ENCODE peak calls at places on chromosomes 12 and 14, in ten cellular contexts. One of them, this sample, is unnamed.
A peak's percentile ranks its signal among the peaks of the same experiment; 100 is the strongest.

GRCh38 chr12:1836854-1837411 is 16.6 kb downstream of the LRTM2 start:
- DNase-seq in tibial artery: no peak
- DNase-seq in cardiac muscle cell: no peak
- DNase-seq in brain microvascular endothelial cell: no peak
- DNase-seq in dorsolateral prefrontal cortex: peak; percentile 82
- DNase-seq in esophagus squamous epithelium: no peak
- DNase-seq in GM12878: no peak
- DNase-seq in uterus: no peak
- DNase-seq in thyroid gland: peak; percentile 54
- DNase-seq in stomach: no peak
- DNase-seq in this sample: peak; percentile 42

GRCh38 chr12:107436836-107437235 is 248.8 kb upstream of the PWP1 start:
- DNase-seq in stomach: no peak
- DNase-seq in GM12878: no peak
- DNase-seq in tibial artery: no peak
- DNase-seq in brain microvascular endothelial cell: no peak
- DNase-seq in cardiac muscle cell: no peak
- DNase-seq in esophagus squamous epithelium: no peak
- DNase-seq in thyroid gland: peak; percentile 68
- DNase-seq in dorsolateral prefrontal cortex: no peak
- DNase-seq in uterus: no peak
- DNase-seq in this sample: no peak

GRCh38 chr14:57549765-57550420 is 56.2 kb upstream of the CCDC198 start:
- DNase-seq in cardiac muscle cell: peak; percentile 15
- DNase-seq in dorsolateral prefrontal cortex: no peak
- DNase-seq in stomach: no peak
- DNase-seq in GM12878: no peak
- DNase-seq in esophagus squamous epithelium: no peak
- DNase-seq in uterus: no peak
- DNase-seq in tibial artery: no peak
- DNase-seq in thyroid gland: no peak
- DNase-seq in brain microvascular endothelial cell: no peak
- DNase-seq in this sample: no peak

GRCh38 chr12:52087961-52088820 is 8.7 kb downstream of the SMIM41 start:
- DNase-seq in thyroid gland: no peak
- DNase-seq in dorsolateral prefrontal cortex: no peak
- DNase-seq in cardiac muscle cell: no peak
- DNase-seq in uterus: no peak
- DNase-seq in brain microvascular endothelial cell: no peak
- DNase-seq in GM12878: no peak
- DNase-seq in esophagus squamous epithelium: no peak
- DNase-seq in tibial artery: no peak
- DNase-seq in stomach: no peak
- DNase-seq in this sample: peak; percentile 45

GRCh38 chr12:46959484-46959883 is 119.9 kb upstream of the PCED1B start:
- DNase-seq in thyroid gland: no peak
- DNase-seq in GM12878: no peak
- DNase-seq in esophagus squamous epithelium: no peak
- DNase-seq in brain microvascular endothelial cell: peak; percentile 86
- DNase-seq in tibial artery: no peak
- DNase-seq in uterus: no peak
- DNase-seq in cardiac muscle cell: no peak
- DNase-seq in dorsolateral prefrontal cortex: no peak
- DNase-seq in stomach: no peak
- DNase-seq in this sample: peak; percentile 73

GRCh38 chr14:35878272-35879140 is 52.4 kb downstream of the BRMS1L start:
- DNase-seq in dorsolateral prefrontal cortex: no peak
- DNase-seq in stomach: peak; percentile 34
- DNase-seq in brain microvascular endothelial cell: peak; percentile 90
- DNase-seq in uterus: peak; percentile 49
- DNase-seq in tibial artery: no peak
- DNase-seq in thyroid gland: no peak
- DNase-seq in GM12878: no peak
- DNase-seq in esophagus squamous epithelium: no peak
- DNase-seq in cardiac muscle cell: no peak
- DNase-seq in this sample: peak; percentile 84

GRCh38 chr12:53495903-53496751 is 3.1 kb downstream of the MAP3K12 start:
- DNase-seq in thyroid gland: peak; percentile 73
- DNase-seq in tibial artery: peak; percentile 72
- DNase-seq in uterus: peak; percentile 82
- DNase-seq in GM12878: peak; percentile 28
- DNase-seq in stomach: no peak
- DNase-seq in brain microvascular endothelial cell: peak; percentile 34
- DNase-seq in esophagus squamous epithelium: no peak
- DNase-seq in dorsolateral prefrontal cortex: no peak
- DNase-seq in cardiac muscle cell: peak; percentile 85
- DNase-seq in this sample: peak; percentile 78

GRCh38 chr12:72434989-72435388 is 162.8 kb downstream of the TRHDE start:
- DNase-seq in esophagus squamous epithelium: no peak
- DNase-seq in stomach: no peak
- DNase-seq in dorsolateral prefrontal cortex: no peak
- DNase-seq in tibial artery: no peak
- DNase-seq in GM12878: no peak
- DNase-seq in brain microvascular endothelial cell: no peak
- DNase-seq in uterus: no peak
- DNase-seq in thyroid gland: no peak
- DNase-seq in cardiac muscle cell: no peak
- DNase-seq in this sample: no peak

GRCh38 chr14:61616524-61617185 is 78.7 kb upstream of the HIF1A start:
- DNase-seq in brain microvascular endothelial cell: peak; percentile 56
- DNase-seq in esophagus squamous epithelium: no peak
- DNase-seq in stomach: no peak
- DNase-seq in dorsolateral prefrontal cortex: no peak
- DNase-seq in uterus: no peak
- DNase-seq in tibial artery: no peak
- DNase-seq in thyroid gland: no peak
- DNase-seq in cardiac muscle cell: no peak
- DNase-seq in GM12878: no peak
- DNase-seq in this sample: no peak

GRCh38 chr12:76003263-76003640 is 28.3 kb downstream of the PHLDA1 start:
- DNase-seq in GM12878: no peak
- DNase-seq in tibial artery: no peak
- DNase-seq in brain microvascular endothelial cell: no peak
- DNase-seq in dorsolateral prefrontal cortex: no peak
- DNase-seq in thyroid gland: no peak
- DNase-seq in esophagus squamous epithelium: no peak
- DNase-seq in cardiac muscle cell: no peak
- DNase-seq in stomach: no peak
- DNase-seq in uterus: no peak
- DNase-seq in this sample: no peak

GRCh38 chr14:94836849-94837248 is 66.9 kb upstream of the GSC start:
- DNase-seq in esophagus squamous epithelium: no peak
- DNase-seq in GM12878: no peak
- DNase-seq in tibial artery: no peak
- DNase-seq in thyroid gland: no peak
- DNase-seq in dorsolateral prefrontal cortex: no peak
- DNase-seq in cardiac muscle cell: no peak
- DNase-seq in brain microvascular endothelial cell: no peak
- DNase-seq in stomach: no peak
- DNase-seq in uterus: no peak
- DNase-seq in this sample: no peak

GRCh38 chr12:80269953-80270552 is 170.7 kb downstream of the OTOGL start:
- DNase-seq in uterus: no peak
- DNase-seq in tibial artery: no peak
- DNase-seq in esophagus squamous epithelium: no peak
- DNase-seq in cardiac muscle cell: peak; percentile 74
- DNase-seq in brain microvascular endothelial cell: peak; percentile 41
- DNase-seq in thyroid gland: no peak
- DNase-seq in dorsolateral prefrontal cortex: no peak
- DNase-seq in GM12878: no peak
- DNase-seq in stomach: no peak
- DNase-seq in this sample: no peak
- H3K4me3 ChIP-seq in uterus: no peak overlapping the region
- H3K4me3 ChIP-seq in tibial artery: no peak overlapping the region
- H3K4me3 ChIP-seq in esophagus squamous epithelium: no peak overlapping the region
- H3K4me3 ChIP-seq in cardiac muscle cell: no peak overlapping the region
- H3K4me3 ChIP-seq in brain microvascular endothelial cell: no peak overlapping the region
- H3K4me3 ChIP-seq in thyroid gland: no peak overlapping the region
- H3K4me3 ChIP-seq in dorsolateral prefrontal cortex: no peak overlapping the region
- H3K4me3 ChIP-seq in GM12878: no peak overlapping the region
- H3K4me3 ChIP-seq in stomach: no peak overlapping the region
- H3K4me3 ChIP-seq in this sample: no peak overlapping the region

GRCh38 chr14:70731447-70732239 is 77.7 kb downstream of the MAP3K9 start:
- DNase-seq in GM12878: no peak
- DNase-seq in dorsolateral prefrontal cortex: no peak
- DNase-seq in thyroid gland: no peak
- DNase-seq in brain microvascular endothelial cell: no peak
- DNase-seq in cardiac muscle cell: no peak
- DNase-seq in esophagus squamous epithelium: no peak
- DNase-seq in uterus: no peak
- DNase-seq in tibial artery: no peak
- DNase-seq in stomach: no peak
- DNase-seq in this sample: no peak

GRCh38 chr14:70735043-70735442 is 74.3 kb downstream of the MAP3K9 start:
- DNase-seq in uterus: no peak
- DNase-seq in tibial artery: no peak
- DNase-seq in stomach: no peak
- DNase-seq in cardiac muscle cell: peak; percentile 79
- DNase-seq in thyroid gland: no peak
- DNase-seq in brain microvascular endothelial cell: no peak
- DNase-seq in dorsolateral prefrontal cortex: no peak
- DNase-seq in GM12878: no peak
- DNase-seq in esophagus squamous epithelium: no peak
- DNase-seq in this sample: no peak

GRCh38 chr14:70724944-70725343 is 83.2 kb downstream of the TTC9 start:
- DNase-seq in stomach: no peak
- DNase-seq in brain microvascular endothelial cell: no peak
- DNase-seq in cardiac muscle cell: no peak
- DNase-seq in dorsolateral prefrontal cortex: no peak
- DNase-seq in tibial artery: no peak
- DNase-seq in thyroid gland: no peak
- DNase-seq in GM12878: no peak
- DNase-seq in esophagus squamous epithelium: no peak
- DNase-seq in uterus: no peak
- DNase-seq in this sample: peak; percentile 11

GRCh38 chr14:70726651-70727375 is 82.5 kb downstream of the MAP3K9 start:
- DNase-seq in dorsolateral prefrontal cortex: no peak
- DNase-seq in GM12878: no peak
- DNase-seq in esophagus squamous epithelium: no peak
- DNase-seq in uterus: no peak
- DNase-seq in cardiac muscle cell: no peak
- DNase-seq in stomach: no peak
- DNase-seq in brain microvascular endothelial cell: no peak
- DNase-seq in tibial artery: no peak
- DNase-seq in thyroid gland: no peak
- DNase-seq in this sample: peak; percentile 65

DNA sequence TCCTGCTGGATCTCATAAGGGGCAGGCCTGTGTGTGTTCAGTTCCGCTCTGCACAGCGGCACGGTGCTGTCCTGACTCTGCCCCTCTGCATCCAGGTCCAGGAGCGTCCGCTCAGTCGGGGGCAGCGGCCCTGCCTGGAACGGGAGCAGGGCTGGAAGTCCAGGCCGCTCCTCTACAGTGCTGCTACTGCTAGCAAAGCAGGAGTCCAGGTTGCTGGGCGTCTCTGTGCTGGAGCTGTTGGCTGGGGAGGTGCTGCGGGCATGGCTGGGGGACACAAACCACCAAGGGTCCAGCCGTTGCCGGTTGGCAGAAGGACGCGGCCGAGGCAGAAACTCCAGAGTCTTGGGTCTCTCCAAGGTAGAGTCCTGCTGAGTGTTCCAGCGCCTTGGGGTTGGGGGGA is 78.9 kb downstream of the MAP3K9 start:
- DNase-seq in brain microvascular endothelial cell: no peak
- DNase-seq in stomach: no peak
- DNase-seq in thyroid gland: no peak
- DNase-seq in esophagus squamous epithelium: no peak
- DNase-seq in tibial artery: no peak
- DNase-seq in dorsolateral prefrontal cortex: no peak
- DNase-seq in uterus: no peak
- DNase-seq in GM12878: no peak
- DNase-seq in cardiac muscle cell: no peak
- DNase-seq in this sample: no peak
- H3K27ac ChIP-seq in brain microvascular endothelial cell: no peak overlapping the region
- H3K27ac ChIP-seq in stomach: no peak overlapping the region
- H3K27ac ChIP-seq in thyroid gland: no peak overlapping the region
- H3K27ac ChIP-seq in esophagus squamous epithelium: peak overlapping the region; percentile 25
- H3K27ac ChIP-seq in tibial artery: no peak overlapping the region
- H3K27ac ChIP-seq in dorsolateral prefrontal cortex: no peak overlapping the region
- H3K27ac ChIP-seq in uterus: no peak overlapping the region
- H3K27ac ChIP-seq in GM12878: no peak overlapping the region
- H3K27ac ChIP-seq in cardiac muscle cell: no peak overlapping the region
- H3K27ac ChIP-seq in this sample: no peak overlapping the region

DNA sequence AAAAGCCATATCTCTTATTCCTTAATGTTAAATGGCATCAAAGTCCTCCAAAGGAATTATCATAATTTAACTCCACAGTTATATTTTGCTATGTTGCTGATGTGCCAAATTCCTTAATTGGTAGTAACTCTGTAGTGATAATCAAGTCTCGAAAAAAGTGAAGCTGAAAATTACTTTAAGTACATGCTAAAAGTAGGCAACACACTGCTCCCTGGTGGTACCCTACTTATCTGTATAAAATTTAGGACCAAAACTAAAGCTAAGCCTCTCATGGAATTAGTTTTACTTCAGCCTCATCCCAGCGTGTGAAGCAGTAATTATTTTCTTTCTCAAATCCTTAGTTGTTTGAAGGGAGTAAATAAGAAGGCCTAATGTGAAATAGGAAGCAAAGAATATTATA is 132.8 kb downstream of the TTLL5 start:
- DNase-seq in thyroid gland: no peak
- DNase-seq in brain microvascular endothelial cell: no peak
- DNase-seq in tibial artery: no peak
- DNase-seq in GM12878: no peak
- DNase-seq in stomach: no peak
- DNase-seq in dorsolateral prefrontal cortex: no peak
- DNase-seq in cardiac muscle cell: no peak
- DNase-seq in esophagus squamous epithelium: no peak
- DNase-seq in uterus: no peak
- DNase-seq in this sample: no peak
- TF ChIP-seq CTCF in thyroid gland: no peak
- TF ChIP-seq CTCF in brain microvascular endothelial cell: no peak
- TF ChIP-seq CTCF in tibial artery: peak; percentile 42
- TF ChIP-seq CTCF in GM12878: peak; percentile 6
- TF ChIP-seq CTCF in stomach: no peak
- TF ChIP-seq CTCF in dorsolateral prefrontal cortex: peak; percentile 40
- TF ChIP-seq CTCF in cardiac muscle cell: peak; percentile 30
- TF ChIP-seq CTCF in esophagus squamous epithelium: no peak
- TF ChIP-seq CTCF in uterus: peak; percentile 30
- TF ChIP-seq CTCF in this sample: peak; percentile 38

GRCh38 chr14:103273847-103274615 is 60.0 kb upstream of the EIF5 start:
- DNase-seq in esophagus squamous epithelium: no peak
- DNase-seq in thyroid gland: peak; percentile 17
- DNase-seq in tibial artery: no peak
- DNase-seq in GM12878: no peak
- DNase-seq in brain microvascular endothelial cell: no peak
- DNase-seq in uterus: no peak
- DNase-seq in stomach: no peak
- DNase-seq in dorsolateral prefrontal cortex: no peak
- DNase-seq in cardiac muscle cell: no peak
- DNase-seq in this sample: peak; percentile 59

GRCh38 chr14:103271189-103271588 is 62.8 kb upstream of the EIF5 start:
- DNase-seq in brain microvascular endothelial cell: no peak
- DNase-seq in thyroid gland: no peak
- DNase-seq in dorsolateral prefrontal cortex: no peak
- DNase-seq in esophagus squamous epithelium: no peak
- DNase-seq in stomach: no peak
- DNase-seq in cardiac muscle cell: no peak
- DNase-seq in tibial artery: no peak
- DNase-seq in uterus: no peak
- DNase-seq in GM12878: no peak
- DNase-seq in this sample: no peak

GRCh38 chr14:103275000-103275399 is 59.0 kb upstream of the EIF5 start:
- DNase-seq in brain microvascular endothelial cell: no peak
- DNase-seq in tibial artery: no peak
- DNase-seq in GM12878: no peak
- DNase-seq in thyroid gland: no peak
- DNase-seq in cardiac muscle cell: no peak
- DNase-seq in dorsolateral prefrontal cortex: no peak
- DNase-seq in esophagus squamous epithelium: no peak
- DNase-seq in stomach: no peak
- DNase-seq in uterus: no peak
- DNase-seq in this sample: peak; percentile 15

GRCh38 chr14:103273145-103273846 is 60.7 kb upstream of the EIF5 start:
- DNase-seq in cardiac muscle cell: no peak
- DNase-seq in stomach: peak; percentile 33
- DNase-seq in GM12878: no peak
- DNase-seq in tibial artery: no peak
- DNase-seq in thyroid gland: peak; percentile 13
- DNase-seq in esophagus squamous epithelium: no peak
- DNase-seq in dorsolateral prefrontal cortex: no peak
- DNase-seq in uterus: no peak
- DNase-seq in brain microvascular endothelial cell: no peak
- DNase-seq in this sample: peak; percentile 53
- H3K4me3 ChIP-seq in cardiac muscle cell: no peak overlapping the region
- H3K4me3 ChIP-seq in stomach: peak overlapping the region; percentile 43
- H3K4me3 ChIP-seq in GM12878: no peak overlapping the region
- H3K4me3 ChIP-seq in tibial artery: peak overlapping the region; percentile 21
- H3K4me3 ChIP-seq in thyroid gland: no peak overlapping the region
- H3K4me3 ChIP-seq in esophagus squamous epithelium: peak overlapping the region; percentile 49
- H3K4me3 ChIP-seq in dorsolateral prefrontal cortex: peak overlapping the region; percentile 53
- H3K4me3 ChIP-seq in uterus: peak overlapping the region; percentile 25
- H3K4me3 ChIP-seq in brain microvascular endothelial cell: peak overlapping the region; percentile 12
- H3K4me3 ChIP-seq in this sample: no peak overlapping the region